ENCODE peak calls at places on chromosomes 7 and 10, in five cellular contexts. One of them, this sample, is unnamed. For H3K4me1, the result is how much of the 10 kb centered on the place peaks cover.

GRCh38 chr7:124856299-124856888 is 73.2 kb downstream of the POT1 start:
- DNase-seq in SK-N-SH: peak
- DNase-seq in neural progenitor cell: peak
- DNase-seq in MM.1S: peak
- DNase-seq in hepatocyte: peak
- DNase-seq in this sample: peak

GRCh38 chr7:6588566-6588965 is 1.3 kb upstream of the INTS15 start:
- DNase-seq in hepatocyte: no peak
- DNase-seq in neural progenitor cell: no peak
- DNase-seq in SK-N-SH: no peak
- DNase-seq in MM.1S: no peak
- DNase-seq in this sample: no peak

GRCh38 chr7:106111671-106112117 is 418 bp downstream of the SYPL1 start:
- DNase-seq in neural progenitor cell: peak
- DNase-seq in MM.1S: no peak
- DNase-seq in SK-N-SH: peak
- DNase-seq in hepatocyte: peak
- DNase-seq in this sample: peak

GRCh38 chr10:97465982-97466381 is 20.0 kb downstream of the ZDHHC16 start:
- DNase-seq in neural progenitor cell: no peak
- DNase-seq in SK-N-SH: no peak
- DNase-seq in MM.1S: no peak
- DNase-seq in hepatocyte: no peak
- DNase-seq in this sample: no peak

GRCh38 chr7:32068411-32068905 is 1.7 kb downstream of the PDE1C start:
- DNase-seq in hepatocyte: no peak
- DNase-seq in MM.1S: peak
- DNase-seq in SK-N-SH: no peak
- DNase-seq in neural progenitor cell: no peak
- DNase-seq in this sample: no peak

GRCh38 chr10:99661370-99661749 is 2.1 kb downstream of the ENTPD7 start:
- DNase-seq in hepatocyte: peak
- DNase-seq in MM.1S: no peak
- DNase-seq in neural progenitor cell: no peak
- DNase-seq in SK-N-SH: no peak
- DNase-seq in this sample: peak

GRCh38 chr7:3294432-3295100 is 6.5 kb upstream of the SDK1 start:
- DNase-seq in neural progenitor cell: peak
- DNase-seq in MM.1S: peak
- DNase-seq in hepatocyte: peak
- DNase-seq in SK-N-SH: no peak
- DNase-seq in this sample: peak

GRCh38 chr10:62594093-62594520 is 210.4 kb upstream of the ADO start:
- DNase-seq in hepatocyte: peak
- DNase-seq in SK-N-SH: peak
- DNase-seq in neural progenitor cell: peak
- DNase-seq in MM.1S: peak
- DNase-seq in this sample: peak

GRCh38 chr10:97006364-97006763 is 174.3 kb downstream of the LCOR start:
- DNase-seq in MM.1S: no peak
- DNase-seq in SK-N-SH: no peak
- DNase-seq in neural progenitor cell: no peak
- DNase-seq in hepatocyte: no peak
- DNase-seq in this sample: no peak

GRCh38 chr10:119542990-119543813 is 683 bp upstream of the RGS10 start:
- DNase-seq in hepatocyte: peak
- DNase-seq in neural progenitor cell: peak
- DNase-seq in SK-N-SH: peak
- DNase-seq in MM.1S: peak
- DNase-seq in this sample: peak

GRCh38 chr7:371119-371778 is 81.3 kb downstream of the FOXL3 start:
- DNase-seq in SK-N-SH: peak
- DNase-seq in hepatocyte: peak
- DNase-seq in neural progenitor cell: no peak
- DNase-seq in MM.1S: no peak
- DNase-seq in this sample: no peak

GRCh38 chr7:125899577-125899976 is 970.0 kb upstream of the POT1 start:
- DNase-seq in MM.1S: no peak
- DNase-seq in SK-N-SH: no peak
- DNase-seq in neural progenitor cell: no peak
- DNase-seq in hepatocyte: no peak
- DNase-seq in this sample: no peak

GRCh38 chr7:149753370-149754233 is 19.8 kb downstream of the ZNF467 start:
- DNase-seq in neural progenitor cell: peak
- DNase-seq in MM.1S: no peak
- DNase-seq in SK-N-SH: peak
- DNase-seq in hepatocyte: peak
- DNase-seq in this sample: peak

GRCh38 chr7:148260605-148261004 is 330.0 kb upstream of the C7orf33 start:
- DNase-seq in neural progenitor cell: no peak
- DNase-seq in SK-N-SH: no peak
- DNase-seq in MM.1S: no peak
- DNase-seq in hepatocyte: peak
- DNase-seq in this sample: no peak

GRCh38 chr10:110857265-110858158 is 14.2 kb upstream of the PDCD4 start:
- DNase-seq in MM.1S: peak
- DNase-seq in neural progenitor cell: no peak
- DNase-seq in SK-N-SH: no peak
- DNase-seq in hepatocyte: peak
- DNase-seq in this sample: no peak

DNA sequence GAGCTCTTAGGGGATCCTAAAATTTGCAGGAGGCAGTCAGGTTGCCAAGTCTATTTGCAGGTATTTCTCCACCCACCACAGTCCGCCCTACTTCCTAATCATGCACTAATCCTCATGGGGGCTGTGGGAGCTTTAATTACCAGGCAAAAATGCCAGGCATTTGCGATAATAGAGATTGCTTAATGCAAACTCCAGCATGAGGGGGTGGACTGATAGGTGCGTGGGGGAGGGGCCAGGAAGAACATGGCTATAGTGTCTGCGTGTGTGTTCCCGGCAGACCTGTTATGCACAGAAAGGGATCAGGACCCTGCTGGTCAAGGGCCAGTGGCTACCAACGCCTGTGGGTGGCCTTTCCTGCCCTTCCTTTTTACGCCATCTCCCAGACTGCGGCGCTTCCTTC is 15.6 kb upstream of the AQP1 start:
- DNase-seq in MM.1S: no peak
- DNase-seq in neural progenitor cell: no peak
- DNase-seq in SK-N-SH: no peak
- DNase-seq in hepatocyte: peak
- DNase-seq in this sample: no peak
- H3K4me1 ChIP-seq in MM.1S: under half
- H3K4me1 ChIP-seq in neural progenitor cell: under half
- H3K4me1 ChIP-seq in SK-N-SH: under half
- H3K4me1 ChIP-seq in hepatocyte: under half
- H3K4me1 ChIP-seq in this sample: under half

GRCh38 chr7:130274983-130275649 is 8.5 kb downstream of the CPA2 start:
- DNase-seq in hepatocyte: no peak
- DNase-seq in neural progenitor cell: peak
- DNase-seq in SK-N-SH: no peak
- DNase-seq in MM.1S: no peak
- DNase-seq in this sample: no peak

GRCh38 chr7:130273863-130274262 is 7.2 kb downstream of the CPA2 start:
- DNase-seq in SK-N-SH: no peak
- DNase-seq in hepatocyte: peak
- DNase-seq in neural progenitor cell: peak
- DNase-seq in MM.1S: no peak
- DNase-seq in this sample: no peak

GRCh38 chr7:130272456-130273080 is 5.9 kb downstream of the CPA2 start:
- DNase-seq in hepatocyte: no peak
- DNase-seq in MM.1S: no peak
- DNase-seq in SK-N-SH: no peak
- DNase-seq in neural progenitor cell: peak
- DNase-seq in this sample: no peak

GRCh38 chr7:130270947-130271790 is 4.5 kb downstream of the CPA2 start:
- DNase-seq in SK-N-SH: no peak
- DNase-seq in MM.1S: no peak
- DNase-seq in neural progenitor cell: no peak
- DNase-seq in hepatocyte: no peak
- DNase-seq in this sample: no peak

DNA sequence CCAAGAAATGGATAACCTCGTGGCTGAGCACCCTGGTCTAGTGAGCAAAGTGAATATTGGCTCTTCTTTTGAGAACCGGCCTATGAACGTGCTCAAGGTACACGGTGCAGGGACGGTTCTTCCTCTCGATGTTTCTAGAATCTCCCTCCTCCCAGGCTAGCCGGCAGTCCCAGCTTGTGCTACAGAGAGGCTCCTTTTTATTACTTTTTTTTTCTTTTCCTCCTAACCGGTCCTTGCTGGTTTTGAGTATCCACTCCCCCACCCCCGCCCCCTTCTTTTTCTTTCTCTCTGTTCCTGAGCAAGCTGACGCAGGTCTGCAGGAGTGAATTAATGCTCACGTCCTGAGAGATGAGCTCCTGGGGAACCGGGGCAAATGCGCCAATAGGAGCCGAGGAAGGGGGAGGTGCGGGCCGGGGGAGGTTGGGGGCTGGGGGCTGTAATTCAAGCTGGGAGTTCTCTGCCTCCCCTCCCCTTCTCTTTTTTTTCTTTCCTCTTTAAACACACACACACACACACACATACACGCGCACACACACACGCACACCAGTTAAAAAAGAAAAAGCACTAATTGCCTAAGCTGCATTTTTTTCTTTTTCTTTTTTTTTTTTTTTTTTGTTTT is 6.5 kb downstream of the CPA2 start:
- DNase-seq in SK-N-SH: no peak
- DNase-seq in MM.1S: no peak
- DNase-seq in neural progenitor cell: peak
- DNase-seq in hepatocyte: peak
- DNase-seq in this sample: no peak
- TF ChIP-seq EZH2phosphoT487 in SK-N-SH: no peak
- TF ChIP-seq EZH2phosphoT487 in MM.1S: no peak
- TF ChIP-seq EZH2phosphoT487 in neural progenitor cell: no peak
- TF ChIP-seq EZH2phosphoT487 in hepatocyte: no peak
- TF ChIP-seq EZH2phosphoT487 in this sample: no peak

GRCh38 chr10:92690211-92691041 is 671 bp downstream of the HHEX start:
- DNase-seq in SK-N-SH: peak
- DNase-seq in neural progenitor cell: peak
- DNase-seq in MM.1S: no peak
- DNase-seq in hepatocyte: peak
- DNase-seq in this sample: peak

GRCh38 chr10:92688927-92689662 is 660 bp upstream of the HHEX start:
- DNase-seq in SK-N-SH: peak
- DNase-seq in neural progenitor cell: peak
- DNase-seq in MM.1S: no peak
- DNase-seq in hepatocyte: peak
- DNase-seq in this sample: peak

GRCh38 chr10:92689663-92690210 is at the start of gene HHEX:
- DNase-seq in MM.1S: peak
- DNase-seq in SK-N-SH: peak
- DNase-seq in neural progenitor cell: peak
- DNase-seq in hepatocyte: peak
- DNase-seq in this sample: peak

GRCh38 chr10:92691042-92691590 is 1.4 kb downstream of the HHEX start:
- DNase-seq in MM.1S: no peak
- DNase-seq in neural progenitor cell: peak
- DNase-seq in hepatocyte: no peak
- DNase-seq in SK-N-SH: no peak
- DNase-seq in this sample: no peak

GRCh38 chr10:92688573-92688926 is 1.2 kb upstream of the HHEX start:
- DNase-seq in hepatocyte: no peak
- DNase-seq in neural progenitor cell: no peak
- DNase-seq in MM.1S: no peak
- DNase-seq in SK-N-SH: no peak
- DNase-seq in this sample: no peak
- H3K4me3 ChIP-seq in hepatocyte: no peak
- H3K4me3 ChIP-seq in neural progenitor cell: peak
- H3K4me3 ChIP-seq in MM.1S: no peak
- H3K4me3 ChIP-seq in SK-N-SH: peak
- H3K4me3 ChIP-seq in this sample: peak

GRCh38 chr10:115638246-115638645 is 545.1 kb downstream of the ATRNL1 start:
- DNase-seq in hepatocyte: no peak
- DNase-seq in SK-N-SH: no peak
- DNase-seq in neural progenitor cell: no peak
- DNase-seq in MM.1S: no peak
- DNase-seq in this sample: no peak
- H3K4me1 ChIP-seq in hepatocyte: under half
- H3K4me1 ChIP-seq in SK-N-SH: under half
- H3K4me1 ChIP-seq in neural progenitor cell: under half
- H3K4me1 ChIP-seq in MM.1S: under half
- H3K4me1 ChIP-seq in this sample: under half